ENCODE peak calls at places on chromosomes 16 and 17, in four cellular contexts. Y, S, C and K are unnamed samples.

GRCh38 chr17:75511610-75512575 is 3.4 kb downstream of the CASKIN2 start:
- DNase-seq in C (peak), Y (no peak), S (no peak), K (no peak)

GRCh38 chr16:51535591-51535990 is 384.5 kb upstream of the SALL1 start:
- DNase-seq in S (no peak), C (no peak), Y (no peak), K (no peak)

GRCh38 chr16:53837421-53837820 is 133.5 kb downstream of the FTO start:
- DNase-seq in Y (no peak), S (no peak), C (no peak), K (no peak)

GRCh38 chr17:58121925-58122324 is 26.3 kb upstream of the OR4D1 start:
- DNase-seq in Y (peak), S (peak), C (peak), K (no peak)

GRCh38 chr16:80585764-80586163 is 45.0 kb downstream of the DYNLRB2 start:
- DNase-seq in S (no peak), C (no peak), Y (no peak), K (no peak)

GRCh38 chr16:25210758-25211157 is 6.0 kb upstream of the AQP8 start:
- DNase-seq in C (peak), Y (peak), S (peak), K (no peak)

GRCh38 chr17:77449908-77450741 is 309.4 kb downstream of the SEC14L1 start:
- DNase-seq in S (peak), C (peak), Y (peak), K (no peak)

GRCh38 chr16:87324411-87325275 is 7.5 kb upstream of the C16orf95 start:
- DNase-seq in Y (peak), S (peak), C (peak), K (no peak)

GRCh38 chr16:66824006-66824405 is 6.8 kb downstream of the NAE1 start:
- DNase-seq in Y (no peak), S (peak), C (no peak), K (no peak)

GRCh38 chr17:61218438-61218837 is 181.2 kb upstream of the TBX2 start:
- DNase-seq in Y (peak), C (no peak), S (peak), K (no peak)

GRCh38 chr17:10429416-10430045 is 7.8 kb upstream of the MYH8 start:
- DNase-seq in C (no peak), Y (no peak), S (peak), K (no peak)

GRCh38 chr16:47584464-47585225 is 123.5 kb downstream of the PHKB start:
- DNase-seq in C (no peak), S (no peak), Y (no peak), K (no peak)

GRCh38 chr17:62761884-62762283 is 46.2 kb downstream of the MARCHF10 start:
- DNase-seq in S (no peak), C (no peak), Y (peak), K (peak)

GRCh38 chr17:66570353-66571195 is 264.3 kb upstream of the CACNG5 start:
- DNase-seq in C (no peak), Y (peak), S (no peak), K (no peak)

GRCh38 chr16:73031155-73031866 is 16.6 kb downstream of the ZFHX3 start:
- DNase-seq in S (no peak), C (no peak), Y (no peak), K (no peak)

GRCh38 chr17:66115246-66115645 is 76.7 kb downstream of the CEP112 start:
- DNase-seq in C (no peak), Y (no peak), S (peak), K (no peak)

DNA sequence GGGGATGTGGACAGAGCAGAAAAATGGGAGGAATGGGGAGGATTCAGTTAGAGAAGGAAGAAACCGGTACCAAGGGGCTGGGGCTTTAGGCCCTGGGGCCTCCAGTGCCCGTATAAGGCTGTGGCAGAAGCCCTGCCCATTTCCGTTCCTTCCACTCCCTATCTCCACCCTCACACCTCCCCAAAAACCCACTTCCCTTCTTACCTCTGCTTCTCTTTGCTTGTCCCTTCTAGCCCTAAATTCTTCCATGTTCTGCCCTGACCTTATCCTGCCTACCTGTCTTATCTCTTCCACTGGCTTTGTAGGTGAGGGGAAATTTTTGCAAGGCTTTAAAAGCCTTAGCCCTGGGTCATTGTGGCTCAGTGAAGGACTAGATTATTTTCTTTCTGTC is 4.1 kb downstream of the RNF167 start:
- DNase-seq in S (no peak), C (no peak), Y (no peak), K (no peak)
- H3K4me2 ChIP-seq in S (no peak), C (no peak), Y (peak), K (peak)

GRCh38 chr17:79750650-79751545 is 20.2 kb downstream of the ENPP7 start:
- DNase-seq in S (no peak), C (no peak), Y (peak), K (no peak)

GRCh38 chr17:79748296-79749099 is 17.8 kb downstream of the ENPP7 start:
- DNase-seq in C (no peak), S (no peak), Y (no peak), K (no peak)

GRCh38 chr17:79747508-79748295 is 17.0 kb downstream of the ENPP7 start:
- DNase-seq in S (no peak), Y (no peak), C (no peak), K (no peak)

GRCh38 chr17:79749958-79750357 is 19.2 kb downstream of the ENPP7 start:
- DNase-seq in Y (no peak), C (no peak), S (no peak), K (no peak)

GRCh38 chr17:79749156-79749815 is 18.5 kb downstream of the ENPP7 start:
- DNase-seq in S (peak), Y (peak), C (no peak), K (no peak)
- TF ChIP-seq EZH2 in S (no peak), Y (no peak), C (no peak), K (no peak)

DNA sequence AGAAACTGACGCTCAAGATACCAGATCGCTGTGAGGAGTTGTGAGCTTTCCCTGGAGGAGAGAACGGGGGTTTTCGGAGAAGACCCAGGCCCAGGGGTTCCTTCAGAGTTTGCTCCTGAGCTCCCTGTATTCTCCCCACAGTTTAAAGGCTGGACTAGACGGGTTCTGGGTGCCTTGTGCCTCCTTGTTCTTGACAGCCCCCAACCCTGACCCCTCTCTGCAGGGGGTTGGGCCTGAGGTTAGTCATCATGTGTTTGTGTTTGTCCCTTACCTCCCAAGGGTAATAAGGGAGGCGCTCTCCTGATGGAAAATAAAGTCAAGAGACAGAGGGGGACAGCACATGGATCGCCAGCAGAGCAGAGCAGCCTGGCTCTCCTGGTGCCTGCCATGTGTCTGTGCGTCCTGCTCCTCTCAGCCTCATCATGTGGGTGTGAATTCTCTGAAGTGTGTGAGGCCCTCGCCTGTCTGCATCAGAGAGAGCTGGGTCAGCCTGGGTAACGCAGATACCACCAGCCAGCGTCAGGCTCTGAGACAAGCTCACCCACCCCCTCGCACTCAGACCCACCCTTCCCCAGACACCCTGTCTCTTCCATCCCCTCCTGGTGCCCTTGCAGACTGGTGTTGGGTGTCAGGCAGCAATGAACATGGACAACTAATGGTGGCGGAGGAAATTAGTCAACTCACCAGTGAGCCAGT is 8.8 kb downstream of the HEXIM2 start:
- DNase-seq in S (no peak), C (no peak), Y (no peak), K (no peak)
- H2AFZ ChIP-seq in S (peak), C (no peak), Y (no peak), K (no peak)

GRCh38 chr16:1729445-1729844 is 23.4 kb downstream of the MAPK8IP3 start:
- DNase-seq in S (no peak), C (no peak), Y (no peak), K (no peak)
- H3K4me2 ChIP-seq in S (no peak), C (no peak), Y (no peak), K (no peak)

GRCh38 chr17:48616719-48617514 is 1.8 kb upstream of the HOXB8 start:
- DNase-seq in S (no peak), C (no peak), Y (peak), K (no peak)
- TF ChIP-seq EZH2 in S (no peak), C (no peak), Y (no peak), K (no peak)